ENCODE peak calls at places on chromosome 17, in eight cellular contexts. One of them, this sample, is unnamed.

GRCh38 chr17:19417611-19418010 is 6.6 kb downstream of the RNF112 start:
- DNase-seq in astrocyte of the spinal cord: no peak
- DNase-seq in OCI-LY7: no peak
- DNase-seq in fibroblast of pulmonary artery: no peak
- DNase-seq in prostate gland: no peak
- DNase-seq in stomach: no peak
- DNase-seq in pancreas: no peak
- DNase-seq in adipocyte: no peak
- DNase-seq in this sample: no peak

GRCh38 chr17:55793272-55793671 is 42.4 kb downstream of the PCTP start:
- DNase-seq in astrocyte of the spinal cord: no peak
- DNase-seq in OCI-LY7: no peak
- DNase-seq in fibroblast of pulmonary artery: no peak
- DNase-seq in prostate gland: no peak
- DNase-seq in stomach: no peak
- DNase-seq in pancreas: no peak
- DNase-seq in adipocyte: no peak
- DNase-seq in this sample: no peak

GRCh38 chr17:42676424-42677011 is at the start of gene PLEKHH3:
- DNase-seq in astrocyte of the spinal cord: no peak
- DNase-seq in OCI-LY7: peak
- DNase-seq in fibroblast of pulmonary artery: no peak
- DNase-seq in prostate gland: no peak
- DNase-seq in stomach: no peak
- DNase-seq in pancreas: no peak
- DNase-seq in adipocyte: no peak
- DNase-seq in this sample: peak

GRCh38 chr17:28402224-28402630 is 3.8 kb downstream of the SLC46A1 start:
- DNase-seq in astrocyte of the spinal cord: no peak
- DNase-seq in OCI-LY7: no peak
- DNase-seq in fibroblast of pulmonary artery: no peak
- DNase-seq in prostate gland: no peak
- DNase-seq in stomach: no peak
- DNase-seq in pancreas: no peak
- DNase-seq in adipocyte: no peak
- DNase-seq in this sample: no peak

GRCh38 chr17:38578229-38578628 is 27.5 kb downstream of the SRCIN1 start:
- DNase-seq in astrocyte of the spinal cord: no peak
- DNase-seq in OCI-LY7: no peak
- DNase-seq in fibroblast of pulmonary artery: no peak
- DNase-seq in prostate gland: no peak
- DNase-seq in stomach: no peak
- DNase-seq in pancreas: no peak
- DNase-seq in adipocyte: no peak
- DNase-seq in this sample: no peak

GRCh38 chr17:30921544-30922196 is at the start of gene ADAP2:
- DNase-seq in astrocyte of the spinal cord: no peak
- DNase-seq in OCI-LY7: peak
- DNase-seq in fibroblast of pulmonary artery: no peak
- DNase-seq in prostate gland: peak
- DNase-seq in stomach: peak
- DNase-seq in pancreas: peak
- DNase-seq in adipocyte: peak
- DNase-seq in this sample: no peak

GRCh38 chr17:10614536-10615155 is 42.5 kb downstream of the MYH3 start:
- DNase-seq in astrocyte of the spinal cord: peak
- DNase-seq in OCI-LY7: peak
- DNase-seq in fibroblast of pulmonary artery: peak
- DNase-seq in prostate gland: peak
- DNase-seq in stomach: no peak
- DNase-seq in pancreas: peak
- DNase-seq in adipocyte: peak
- DNase-seq in this sample: peak

GRCh38 chr17:52106638-52107261 is 51.8 kb downstream of the CA10 start:
- DNase-seq in astrocyte of the spinal cord: peak
- DNase-seq in OCI-LY7: peak
- DNase-seq in fibroblast of pulmonary artery: peak
- DNase-seq in prostate gland: peak
- DNase-seq in stomach: peak
- DNase-seq in pancreas: peak
- DNase-seq in adipocyte: peak
- DNase-seq in this sample: peak

GRCh38 chr17:48472485-48473281 is 42.7 kb upstream of the SKAP1 start:
- DNase-seq in astrocyte of the spinal cord: peak
- DNase-seq in OCI-LY7: peak
- DNase-seq in fibroblast of pulmonary artery: peak
- DNase-seq in prostate gland: no peak
- DNase-seq in stomach: no peak
- DNase-seq in pancreas: no peak
- DNase-seq in adipocyte: no peak
- DNase-seq in this sample: no peak

GRCh38 chr17:61492759-61493526 is 40.7 kb downstream of the TBX4 start:
- DNase-seq in astrocyte of the spinal cord: no peak
- DNase-seq in OCI-LY7: no peak
- DNase-seq in fibroblast of pulmonary artery: peak
- DNase-seq in prostate gland: no peak
- DNase-seq in stomach: no peak
- DNase-seq in pancreas: no peak
- DNase-seq in adipocyte: peak
- DNase-seq in this sample: no peak

DNA sequence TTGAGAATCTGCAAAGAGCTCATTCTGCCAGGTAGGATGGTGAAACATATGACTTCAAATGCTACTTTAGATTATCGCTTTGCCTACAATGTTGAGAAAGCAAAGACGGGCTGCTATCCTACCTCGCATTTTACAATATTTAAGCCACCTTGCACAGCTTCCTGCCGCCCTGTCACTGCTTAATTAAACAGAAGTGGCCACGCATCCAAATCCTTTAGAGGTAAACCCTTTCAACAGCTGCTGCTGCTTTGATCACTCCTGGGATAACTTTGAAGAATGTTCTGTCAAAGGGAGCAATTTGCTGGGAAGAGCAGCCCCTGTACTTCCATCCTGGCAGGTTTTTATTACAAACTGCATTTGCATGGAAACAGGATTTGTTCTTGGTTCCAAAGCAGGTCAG is 24.3 kb upstream of the SSTR2 start:
- DNase-seq in astrocyte of the spinal cord: no peak
- DNase-seq in OCI-LY7: no peak
- DNase-seq in fibroblast of pulmonary artery: no peak
- DNase-seq in prostate gland: no peak
- DNase-seq in stomach: no peak
- DNase-seq in pancreas: no peak
- DNase-seq in adipocyte: no peak
- DNase-seq in this sample: no peak
- H3K4me3 ChIP-seq in astrocyte of the spinal cord: no peak
- H3K4me3 ChIP-seq in OCI-LY7: no peak
- H3K4me3 ChIP-seq in fibroblast of pulmonary artery: no peak
- H3K4me3 ChIP-seq in prostate gland: no peak
- H3K4me3 ChIP-seq in stomach: no peak
- H3K4me3 ChIP-seq in pancreas: no peak
- H3K4me3 ChIP-seq in adipocyte: no peak
- H3K4me3 ChIP-seq in this sample: no peak

DNA sequence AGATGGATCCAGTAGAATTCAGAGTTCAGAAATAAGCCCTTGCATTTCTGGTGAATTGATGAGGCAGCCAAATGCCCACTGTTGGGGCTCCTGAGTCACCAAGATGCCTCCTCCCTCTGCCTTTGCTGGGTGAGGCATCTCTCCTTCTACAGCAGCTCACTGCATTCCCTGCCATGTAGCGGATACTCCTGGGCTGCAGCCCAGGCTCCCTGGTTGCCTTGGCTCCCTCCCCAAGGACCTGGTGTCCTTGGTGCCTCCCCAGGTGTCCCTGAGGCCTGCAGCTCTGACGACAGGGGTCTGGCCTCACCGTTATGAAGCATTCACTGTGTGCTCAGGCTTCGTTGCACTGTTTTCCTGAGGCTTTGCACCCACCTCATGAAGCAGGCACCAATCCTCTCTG is 7.7 kb downstream of the RAP1GAP2 start:
- DNase-seq in astrocyte of the spinal cord: no peak
- DNase-seq in OCI-LY7: no peak
- DNase-seq in fibroblast of pulmonary artery: no peak
- DNase-seq in prostate gland: no peak
- DNase-seq in stomach: no peak
- DNase-seq in pancreas: no peak
- DNase-seq in adipocyte: no peak
- DNase-seq in this sample: no peak
- H3K4me3 ChIP-seq in astrocyte of the spinal cord: no peak
- H3K4me3 ChIP-seq in OCI-LY7: no peak
- H3K4me3 ChIP-seq in fibroblast of pulmonary artery: no peak
- H3K4me3 ChIP-seq in prostate gland: no peak
- H3K4me3 ChIP-seq in stomach: no peak
- H3K4me3 ChIP-seq in pancreas: no peak
- H3K4me3 ChIP-seq in adipocyte: no peak
- H3K4me3 ChIP-seq in this sample: no peak

GRCh38 chr17:49572806-49573420 is 2.8 kb upstream of the NXPH3 start:
- DNase-seq in astrocyte of the spinal cord: no peak
- DNase-seq in OCI-LY7: no peak
- DNase-seq in fibroblast of pulmonary artery: no peak
- DNase-seq in prostate gland: no peak
- DNase-seq in stomach: no peak
- DNase-seq in pancreas: no peak
- DNase-seq in adipocyte: no peak
- DNase-seq in this sample: no peak
- H3K4me3 ChIP-seq in astrocyte of the spinal cord: no peak
- H3K4me3 ChIP-seq in OCI-LY7: no peak
- H3K4me3 ChIP-seq in fibroblast of pulmonary artery: no peak
- H3K4me3 ChIP-seq in prostate gland: no peak
- H3K4me3 ChIP-seq in stomach: no peak
- H3K4me3 ChIP-seq in pancreas: no peak
- H3K4me3 ChIP-seq in adipocyte: no peak
- H3K4me3 ChIP-seq in this sample: no peak

GRCh38 chr17:7716901-7717755 is at the start of gene DNAH2:
- DNase-seq in astrocyte of the spinal cord: peak
- DNase-seq in OCI-LY7: no peak
- DNase-seq in fibroblast of pulmonary artery: peak
- DNase-seq in prostate gland: peak
- DNase-seq in stomach: peak
- DNase-seq in pancreas: peak
- DNase-seq in adipocyte: peak
- DNase-seq in this sample: peak
- H3K4me3 ChIP-seq in astrocyte of the spinal cord: peak
- H3K4me3 ChIP-seq in OCI-LY7: no peak
- H3K4me3 ChIP-seq in fibroblast of pulmonary artery: peak
- H3K4me3 ChIP-seq in prostate gland: peak
- H3K4me3 ChIP-seq in stomach: peak
- H3K4me3 ChIP-seq in pancreas: peak
- H3K4me3 ChIP-seq in adipocyte: peak
- H3K4me3 ChIP-seq in this sample: peak

DNA sequence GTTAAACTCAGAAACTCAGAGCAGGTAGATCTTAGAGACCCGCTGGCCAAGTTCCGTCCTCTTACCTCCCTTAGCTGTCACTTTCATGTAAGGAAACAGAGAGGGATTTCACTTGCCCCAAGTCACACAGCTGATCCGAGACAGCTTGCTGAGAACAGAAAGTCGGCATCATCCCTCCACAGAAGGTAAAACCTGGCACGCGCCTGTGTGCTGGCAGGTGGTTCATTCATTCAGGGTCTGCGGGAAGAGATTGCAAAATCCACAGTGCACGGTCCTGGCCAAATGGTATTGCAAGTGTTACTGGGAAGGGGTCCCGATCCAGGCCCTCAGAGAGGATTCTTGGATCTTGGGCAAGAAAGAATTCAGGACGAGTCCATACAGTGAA is 139.4 kb upstream of the RPH3AL start:
- DNase-seq in astrocyte of the spinal cord: no peak
- DNase-seq in OCI-LY7: no peak
- DNase-seq in fibroblast of pulmonary artery: no peak
- DNase-seq in prostate gland: no peak
- DNase-seq in stomach: no peak
- DNase-seq in pancreas: no peak
- DNase-seq in adipocyte: no peak
- DNase-seq in this sample: no peak
- H3K4me3 ChIP-seq in astrocyte of the spinal cord: no peak
- H3K4me3 ChIP-seq in OCI-LY7: no peak
- H3K4me3 ChIP-seq in fibroblast of pulmonary artery: no peak
- H3K4me3 ChIP-seq in prostate gland: no peak
- H3K4me3 ChIP-seq in stomach: no peak
- H3K4me3 ChIP-seq in pancreas: no peak
- H3K4me3 ChIP-seq in adipocyte: no peak
- H3K4me3 ChIP-seq in this sample: no peak

GRCh38 chr17:78124836-78125137 is 3.8 kb downstream of the TMC6 start:
- DNase-seq in astrocyte of the spinal cord: no peak
- DNase-seq in OCI-LY7: no peak
- DNase-seq in fibroblast of pulmonary artery: no peak
- DNase-seq in prostate gland: no peak
- DNase-seq in stomach: no peak
- DNase-seq in pancreas: no peak
- DNase-seq in adipocyte: no peak
- DNase-seq in this sample: no peak
- H3K4me3 ChIP-seq in astrocyte of the spinal cord: no peak
- H3K4me3 ChIP-seq in OCI-LY7: peak
- H3K4me3 ChIP-seq in fibroblast of pulmonary artery: no peak
- H3K4me3 ChIP-seq in prostate gland: no peak
- H3K4me3 ChIP-seq in stomach: no peak
- H3K4me3 ChIP-seq in pancreas: no peak
- H3K4me3 ChIP-seq in adipocyte: no peak
- H3K4me3 ChIP-seq in this sample: no peak

GRCh38 chr17:80790021-80790765 is 201.4 kb upstream of the CHMP6 start:
- DNase-seq in astrocyte of the spinal cord: no peak
- DNase-seq in OCI-LY7: peak
- DNase-seq in fibroblast of pulmonary artery: peak
- DNase-seq in prostate gland: no peak
- DNase-seq in stomach: no peak
- DNase-seq in pancreas: no peak
- DNase-seq in adipocyte: no peak
- DNase-seq in this sample: peak

GRCh38 chr17:80792373-80792781 is 199.3 kb upstream of the CHMP6 start:
- DNase-seq in astrocyte of the spinal cord: no peak
- DNase-seq in OCI-LY7: no peak
- DNase-seq in fibroblast of pulmonary artery: peak
- DNase-seq in prostate gland: no peak
- DNase-seq in stomach: no peak
- DNase-seq in pancreas: no peak
- DNase-seq in adipocyte: peak
- DNase-seq in this sample: no peak

GRCh38 chr17:80791758-80792284 is 199.8 kb upstream of the CHMP6 start:
- DNase-seq in astrocyte of the spinal cord: peak
- DNase-seq in OCI-LY7: no peak
- DNase-seq in fibroblast of pulmonary artery: peak
- DNase-seq in prostate gland: no peak
- DNase-seq in stomach: peak
- DNase-seq in pancreas: no peak
- DNase-seq in adipocyte: peak
- DNase-seq in this sample: peak

GRCh38 chr17:80789356-80789902 is 202.2 kb upstream of the CHMP6 start:
- DNase-seq in astrocyte of the spinal cord: peak
- DNase-seq in OCI-LY7: peak
- DNase-seq in fibroblast of pulmonary artery: peak
- DNase-seq in prostate gland: no peak
- DNase-seq in stomach: no peak
- DNase-seq in pancreas: no peak
- DNase-seq in adipocyte: peak
- DNase-seq in this sample: peak

GRCh38 chr17:80790981-80791742 is 200.5 kb upstream of the CHMP6 start:
- DNase-seq in astrocyte of the spinal cord: peak
- DNase-seq in OCI-LY7: no peak
- DNase-seq in fibroblast of pulmonary artery: no peak
- DNase-seq in prostate gland: no peak
- DNase-seq in stomach: no peak
- DNase-seq in pancreas: no peak
- DNase-seq in adipocyte: peak
- DNase-seq in this sample: no peak
- H3K4me3 ChIP-seq in astrocyte of the spinal cord: no peak
- H3K4me3 ChIP-seq in OCI-LY7: no peak
- H3K4me3 ChIP-seq in fibroblast of pulmonary artery: no peak
- H3K4me3 ChIP-seq in prostate gland: no peak
- H3K4me3 ChIP-seq in stomach: no peak
- H3K4me3 ChIP-seq in pancreas: no peak
- H3K4me3 ChIP-seq in adipocyte: no peak
- H3K4me3 ChIP-seq in this sample: no peak

GRCh38 chr17:21253646-21254441 is 634 bp upstream of the NATD1 start:
- DNase-seq in astrocyte of the spinal cord: no peak
- DNase-seq in OCI-LY7: no peak
- DNase-seq in fibroblast of pulmonary artery: no peak
- DNase-seq in prostate gland: no peak
- DNase-seq in stomach: no peak
- DNase-seq in pancreas: no peak
- DNase-seq in adipocyte: no peak
- DNase-seq in this sample: no peak
- H3K4me3 ChIP-seq in astrocyte of the spinal cord: peak
- H3K4me3 ChIP-seq in OCI-LY7: peak
- H3K4me3 ChIP-seq in fibroblast of pulmonary artery: peak
- H3K4me3 ChIP-seq in prostate gland: peak
- H3K4me3 ChIP-seq in stomach: peak
- H3K4me3 ChIP-seq in pancreas: peak
- H3K4me3 ChIP-seq in adipocyte: peak
- H3K4me3 ChIP-seq in this sample: peak

This sample was measured in A673.